ENCODE peak calls at places on chromosomes 4 and X, in four cellular contexts. V is ascending aorta, U is MG63, H is kidney epithelial cell. M is an unnamed sample. For H3K27me3, the result is how much of the 10 kb centered on the place peaks cover.

GRCh38 chrX:127519323-127519722 is 532.9 kb downstream of the ACTRT1 start:
- DNase-seq in V (no peak), U (no peak), H (no peak), M (no peak)

GRCh38 chr4:185142911-185143595 is at the start of gene SLC25A4:
- DNase-seq in V (peak), U (peak), H (peak), M (peak)

GRCh38 chr4:100935090-100935489 is 412.2 kb downstream of the PPP3CA start:
- DNase-seq in V (no peak), U (no peak), H (no peak), M (no peak)

GRCh38 chrX:37813570-37813969 is 33.7 kb downstream of the CYBB start:
- DNase-seq in V (no peak), U (no peak), H (no peak), M (no peak)

GRCh38 chrX:149006235-149006634 is 498.9 kb downstream of the IDS start:
- DNase-seq in V (no peak), U (no peak), H (no peak), M (no peak)

GRCh38 chr4:25532579-25532978 is 123.1 kb upstream of the SLC34A2 start:
- DNase-seq in V (no peak), U (no peak), H (no peak), M (no peak)

GRCh38 chr4:74032064-74032463 is 6.4 kb downstream of the CXCL3 start:
- DNase-seq in V (no peak), U (peak), H (no peak), M (no peak)

GRCh38 chr4:7838136-7838782 is 101.4 kb downstream of the AFAP1 start:
- DNase-seq in V (no peak), U (no peak), H (no peak), M (no peak)

GRCh38 chr4:74632634-74633033 is 161.7 kb downstream of the BTC start:
- DNase-seq in V (peak), U (peak), H (peak), M (no peak)

DNA sequence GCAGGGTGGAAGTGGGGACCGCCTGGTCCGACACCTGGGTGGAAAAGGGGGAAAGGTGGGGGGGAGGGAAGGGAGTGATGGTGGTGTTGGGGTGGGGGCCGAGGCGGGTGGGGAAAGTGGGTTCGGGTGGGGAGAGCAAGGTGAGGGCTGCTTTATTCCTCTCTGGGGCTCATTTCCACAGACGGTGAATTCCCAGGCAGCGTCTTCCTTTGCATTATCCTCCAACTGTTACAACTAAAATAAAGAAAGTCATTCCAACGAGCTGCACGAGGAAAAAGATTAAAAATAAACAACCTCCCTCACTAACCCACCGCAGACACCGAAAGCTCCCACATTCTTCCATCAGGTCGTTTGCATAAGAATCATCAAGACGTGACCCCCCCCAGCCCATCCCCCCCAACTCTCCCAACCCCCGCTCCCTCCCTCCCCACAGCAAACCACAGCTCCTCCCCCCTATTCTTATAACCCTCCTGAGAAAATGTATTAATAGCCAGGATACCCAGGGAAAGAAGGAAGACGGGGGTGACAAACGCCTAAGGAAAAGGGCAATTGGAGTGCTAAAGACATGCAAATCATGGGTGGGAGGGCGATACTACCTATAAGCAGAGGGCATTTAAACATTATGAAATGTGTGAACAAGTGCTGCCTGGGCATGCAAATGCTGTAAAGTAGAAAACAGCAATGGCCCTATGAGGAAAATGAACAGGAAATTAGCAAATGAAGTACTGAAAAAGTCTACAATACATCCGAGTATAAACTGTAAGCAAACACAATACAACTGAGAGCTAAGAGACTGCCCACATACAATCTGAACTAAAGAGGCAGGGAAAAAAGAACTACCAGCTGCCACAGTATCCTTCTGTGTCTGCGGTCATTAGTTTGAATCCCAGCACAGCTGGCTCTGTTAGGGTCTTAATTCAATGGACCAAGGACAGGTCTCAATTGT is 2.6 kb downstream of the CXXC4 start:
- DNase-seq in V (no peak), U (no peak), H (no peak), M (peak)
- H3K27me3 ChIP-seq in V (under half), U (under half), H (under half), M (under half)

DNA sequence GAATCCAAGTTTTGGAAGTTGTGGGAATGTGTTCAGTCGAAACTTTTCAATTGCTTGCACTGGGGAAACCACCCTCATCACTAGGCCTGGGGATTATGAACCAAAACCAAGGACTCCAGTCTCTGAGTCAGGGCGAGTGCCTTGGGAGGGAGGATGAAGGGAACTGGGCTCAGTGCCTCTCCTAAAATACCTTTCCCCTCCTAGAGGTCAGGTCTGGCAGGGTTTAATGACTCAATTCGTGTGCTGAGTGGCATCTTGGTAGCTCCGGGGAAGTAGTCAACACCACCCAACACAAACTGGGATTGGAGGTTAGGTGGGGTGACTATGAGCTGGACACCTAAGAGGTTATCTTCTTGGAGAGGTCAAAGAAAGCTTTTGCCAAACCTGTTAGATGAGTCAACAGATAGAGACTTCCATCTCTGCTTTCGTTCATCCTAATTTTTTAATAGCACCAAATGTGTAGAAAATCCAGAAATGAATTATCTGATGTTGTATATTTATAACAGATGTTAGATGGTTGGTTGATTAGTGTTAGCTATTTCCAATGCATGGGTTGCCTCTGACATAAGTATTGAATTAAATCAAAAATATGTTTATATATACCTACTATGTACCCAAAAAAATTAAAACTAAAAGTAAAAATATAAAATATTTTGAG is 202.8 kb downstream of the SHROOM3 start:
- DNase-seq in V (peak), U (peak), H (no peak), M (no peak)
- H3K27me3 ChIP-seq in V (under half), U (under half), H (under half), M (under half)

GRCh38 chrX:115268421-115268820 is 21.1 kb upstream of the LUZP4 start:
- DNase-seq in V (no peak), U (no peak), H (no peak), M (peak)

GRCh38 chrX:115261148-115261547 is 27.3 kb upstream of the LRCH2 start:
- DNase-seq in V (no peak), U (no peak), H (no peak), M (no peak)

GRCh38 chrX:115260330-115260729 is 26.4 kb upstream of the LRCH2 start:
- DNase-seq in V (no peak), U (no peak), H (peak), M (no peak)

GRCh38 chrX:115264009-115264408 is 25.5 kb upstream of the LUZP4 start:
- DNase-seq in V (no peak), U (no peak), H (no peak), M (no peak)

GRCh38 chrX:115266300-115266699 is 23.2 kb upstream of the LUZP4 start:
- DNase-seq in V (no peak), U (no peak), H (no peak), M (no peak)
- H3K27me3 ChIP-seq in V (under half), U (under half), H (under half), M (under half)

GRCh38 chrX:13902406-13902805 is 85.5 kb upstream of the GPM6B start:
- DNase-seq in V (no peak), U (no peak), H (no peak), M (no peak)
- H3K27me3 ChIP-seq in V (under half), U (under half), H (under half), M (under half)

DNA sequence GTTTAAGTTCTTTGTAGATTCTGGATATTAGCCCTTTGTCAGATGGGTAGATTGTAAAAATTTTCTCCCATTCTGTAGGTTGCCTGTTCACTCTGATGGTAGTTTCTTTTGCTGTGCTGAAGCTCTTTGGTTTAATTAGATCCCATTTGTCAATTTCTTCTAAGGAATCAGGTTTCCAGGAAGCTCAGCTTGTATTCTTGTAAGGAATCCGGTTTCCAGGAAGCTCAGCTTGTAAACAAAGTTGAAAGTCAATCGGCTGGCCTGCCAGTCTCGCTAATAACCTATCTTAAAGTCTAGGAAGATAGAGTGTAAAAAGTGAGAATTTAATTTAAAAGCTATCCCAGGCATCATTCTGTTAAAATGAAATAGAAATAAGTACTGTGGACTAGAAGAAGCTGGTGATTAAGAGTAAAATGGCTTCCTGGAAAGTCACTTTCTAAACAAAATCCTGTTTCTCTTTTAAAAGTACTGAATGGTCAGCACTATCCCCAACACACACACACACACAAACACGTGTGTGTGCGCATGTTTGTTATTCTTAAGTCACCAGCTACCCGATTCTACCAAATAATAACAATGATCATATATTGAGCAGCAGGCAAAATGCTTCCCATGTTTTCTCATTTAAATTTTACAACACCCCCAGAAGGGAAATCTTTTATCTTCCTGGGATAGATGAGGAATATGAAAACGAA is 171.7 kb downstream of the PAPSS1 start:
- DNase-seq in V (no peak), U (no peak), H (no peak), M (no peak)
- H3K27me3 ChIP-seq in V (under half), U (under half), H (under half), M (under half)

GRCh38 chrX:137428777-137429564 is 137.0 kb upstream of the ZIC3 start:
- DNase-seq in V (no peak), U (no peak), H (no peak), M (peak)

GRCh38 chrX:137428251-137428661 is 137.7 kb upstream of the ZIC3 start:
- DNase-seq in V (no peak), U (no peak), H (no peak), M (peak)

GRCh38 chrX:137427061-137427778 is 138.7 kb upstream of the ZIC3 start:
- DNase-seq in V (no peak), U (no peak), H (no peak), M (peak)

GRCh38 chrX:137425273-137425902 is 140.5 kb upstream of the ZIC3 start:
- DNase-seq in V (no peak), U (no peak), H (no peak), M (peak)

GRCh38 chrX:137427813-137428212 is 138.1 kb upstream of the ZIC3 start:
- DNase-seq in V (no peak), U (no peak), H (no peak), M (peak)
- H3K27me3 ChIP-seq in V (under half), U (under half), H (under half), M (under half)

GRCh38 chrX:150146271-150146888 is 208.1 kb upstream of the EOLA2 start:
- DNase-seq in V (no peak), U (no peak), H (no peak), M (peak)
- H3K27me3 ChIP-seq in V (under half), U (under half), H (under half), M (under half)

GRCh38 chrX:108072746-108073145 is 18.6 kb downstream of the PSMD10 start:
- DNase-seq in V (no peak), U (peak), H (peak), M (no peak)
- H3K27me3 ChIP-seq in V (under half), U (under half), H (under half), M (under half)